ENCODE peak calls at places on chromosomes 5 and 9, in five cellular contexts. L is H1, C is IMR-90, M is gastrocnemius medialis, H is A549. Y is an unnamed sample.

GRCh38 chr5:116908537-116908936 is 333.9 kb upstream of the SEMA6A start:
- DNase-seq in M (no peak), H (no peak), L (no peak), C (no peak), Y (no peak)

GRCh38 chr5:72170101-72170500 is 62.8 kb downstream of the MAP1B start:
- DNase-seq in H (no peak), L (no peak), M (no peak), C (no peak), Y (no peak)

GRCh38 chr5:117833666-117834065 is 1154.7 kb downstream of the DTWD2 start:
- DNase-seq in H (no peak), M (no peak), L (no peak), C (no peak), Y (no peak)

GRCh38 chr5:5675511-5675910 is 253.0 kb downstream of the ICE1 start:
- DNase-seq in L (no peak), C (no peak), H (no peak), M (no peak), Y (peak)

GRCh38 chr5:128237504-128237903 is 153.9 kb downstream of the SLC12A2 start:
- DNase-seq in M (no peak), C (peak), H (no peak), L (no peak), Y (no peak)

GRCh38 chr9:136372561-136373299 is 739 bp downstream of the CARD9 start:
- DNase-seq in H (peak), C (peak), M (peak), L (no peak), Y (no peak)

GRCh38 chr9:112380102-112380581 is at the start of gene HSDL2:
- DNase-seq in H (no peak), M (peak), C (peak), L (no peak), Y (peak)

GRCh38 chr5:98514106-98514665 is 259.3 kb upstream of the RGMB start:
- DNase-seq in M (no peak), L (no peak), C (no peak), H (no peak), Y (no peak)

GRCh38 chr9:97362777-97363545 is 48.9 kb upstream of the TDRD7 start:
- DNase-seq in L (no peak), C (no peak), M (no peak), H (no peak), Y (no peak)

GRCh38 chr9:125889122-125889523 is 141.9 kb downstream of the PBX3 start:
- DNase-seq in C (peak), H (no peak), L (no peak), M (no peak), Y (no peak)

GRCh38 chr9:2602704-2603116 is 18.9 kb upstream of the VLDLR start:
- DNase-seq in C (peak), H (peak), L (no peak), M (no peak), Y (no peak)

GRCh38 chr5:98268162-98268860 is 505.2 kb upstream of the RGMB start:
- DNase-seq in C (no peak), L (no peak), M (no peak), H (no peak), Y (no peak)

GRCh38 chr9:83060557-83060956 is 2.4 kb downstream of the RASEF start:
- DNase-seq in M (no peak), L (no peak), H (peak), C (no peak), Y (no peak)

GRCh38 chr9:98425079-98425478 is 169.6 kb upstream of the TBC1D2 start:
- DNase-seq in L (no peak), C (no peak), M (no peak), H (no peak), Y (no peak)

GRCh38 chr9:120689860-120690259 is 24.4 kb downstream of the MEGF9 start:
- DNase-seq in H (no peak), L (no peak), M (no peak), C (peak), Y (no peak)

GRCh38 chr5:94793816-94794198 is 175.3 kb downstream of the SLF1 start:
- DNase-seq in C (peak), L (no peak), H (no peak), M (no peak), Y (no peak)

GRCh38 chr5:52994266-52994665 is 5.1 kb downstream of the ITGA2 start:
- DNase-seq in L (no peak), M (no peak), H (no peak), C (peak), Y (no peak)

GRCh38 chr5:146192571-146193043 is 10.2 kb upstream of the LARS1 start:
- DNase-seq in M (no peak), L (no peak), H (no peak), C (no peak), Y (no peak)

GRCh38 chr5:73450672-73451217 is 2.2 kb upstream of the FOXD1 start:
- DNase-seq in C (peak), M (no peak), L (peak), H (peak), Y (no peak)

GRCh38 chr9:105572455-105572854 is 14.5 kb downstream of the FKTN start:
- DNase-seq in M (no peak), L (no peak), C (no peak), H (no peak), Y (no peak)

GRCh38 chr5:172383231-172383802 is 71.0 kb downstream of the SH3PXD2B start:
- DNase-seq in L (no peak), M (no peak), H (peak), C (peak), Y (no peak)

GRCh38 chr5:891117-891836 is 1.3 kb downstream of the BRD9 start:
- DNase-seq in L (no peak), C (no peak), H (peak), M (no peak), Y (no peak)

GRCh38 chr5:892390-893136 is at the start of the genes BRD9 and TRIP13:
- DNase-seq in C (peak), H (peak), M (peak), L (peak), Y (no peak)

GRCh38 chr5:891837-892389 is 688 bp downstream of the BRD9 start:
- DNase-seq in C (peak), L (no peak), M (no peak), H (no peak), Y (no peak)

GRCh38 chr5:893137-893506 is 438 bp downstream of the TRIP13 start:
- DNase-seq in L (no peak), H (no peak), C (no peak), M (no peak), Y (no peak)

GRCh38 chr5:893711-894110 is 1.0 kb downstream of the TRIP13 start:
- DNase-seq in C (no peak), L (no peak), H (no peak), M (no peak), Y (no peak)
- TF ChIP-seq POLR2A in C (no peak), L (no peak), H (no peak), M (no peak), Y (no peak)

DNA sequence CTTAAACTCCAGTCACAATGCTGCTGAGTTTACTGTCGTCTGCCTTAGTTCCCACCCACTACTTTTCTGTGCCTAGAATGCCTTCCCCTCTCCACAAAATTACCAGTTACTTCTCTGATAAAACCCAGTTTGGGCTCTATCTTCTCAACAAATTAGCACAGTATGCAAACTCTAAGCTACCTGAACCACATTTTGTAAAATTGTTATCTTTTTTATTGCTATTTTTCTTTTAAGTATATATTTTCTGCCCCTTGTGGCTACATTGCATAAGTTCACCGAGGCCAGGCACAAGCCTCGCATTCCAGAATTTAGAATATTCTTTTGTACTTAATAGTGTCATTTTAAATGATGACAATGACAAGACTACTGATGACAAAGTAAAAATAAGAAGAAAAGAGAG is 60.0 kb downstream of the POU5F2 start:
- DNase-seq in M (no peak), C (no peak), H (no peak), L (no peak), Y (no peak)
- TF ChIP-seq CTCF in M (no peak), C (peak), H (no peak), L (no peak), Y (peak)

GRCh38 chr5:125189451-125190051 is 443.1 kb upstream of the ZNF608 start:
- DNase-seq in M (no peak), H (no peak), C (peak), L (no peak), Y (no peak)
- TF ChIP-seq POLR2A in M (no peak), H (no peak), C (no peak), L (no peak), Y (no peak)

GRCh38 chr5:10235350-10235749 is 14.3 kb downstream of the ATPSCKMT start:
- DNase-seq in H (peak), C (peak), M (no peak), L (no peak), Y (no peak)

GRCh38 chr5:10232386-10232785 is 17.3 kb downstream of the ATPSCKMT start:
- DNase-seq in C (no peak), H (no peak), M (no peak), L (no peak), Y (no peak)

GRCh38 chr5:10233011-10233410 is 16.7 kb downstream of the ATPSCKMT start:
- DNase-seq in M (no peak), C (no peak), L (no peak), H (no peak), Y (no peak)

GRCh38 chr5:10229306-10230048 is 20.2 kb downstream of the ATPSCKMT start:
- DNase-seq in M (no peak), L (no peak), H (no peak), C (peak), Y (no peak)

DNA sequence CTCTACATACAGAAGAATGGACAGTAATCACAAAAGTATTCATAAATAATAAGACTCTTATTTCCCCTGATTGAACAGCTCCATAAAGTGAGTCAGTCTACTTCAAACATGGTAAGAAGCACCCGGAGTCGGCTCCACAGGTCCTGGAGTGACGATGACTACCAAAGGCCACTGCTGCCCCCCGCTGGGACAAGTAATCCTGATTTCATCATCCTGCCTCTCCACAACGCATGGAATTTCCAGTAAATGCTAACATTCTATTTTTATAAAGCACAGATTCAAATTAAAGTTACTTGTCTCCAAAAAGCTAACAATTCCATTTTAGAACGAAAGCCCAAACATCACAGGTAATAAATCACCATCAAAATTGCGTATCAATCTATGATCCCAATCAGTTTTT is 16.2 kb downstream of the ATPSCKMT start:
- DNase-seq in H (peak), M (no peak), C (peak), L (no peak), Y (no peak)
- TF ChIP-seq CTCF in H (peak), M (no peak), C (peak), L (peak), Y (no peak)

DNA sequence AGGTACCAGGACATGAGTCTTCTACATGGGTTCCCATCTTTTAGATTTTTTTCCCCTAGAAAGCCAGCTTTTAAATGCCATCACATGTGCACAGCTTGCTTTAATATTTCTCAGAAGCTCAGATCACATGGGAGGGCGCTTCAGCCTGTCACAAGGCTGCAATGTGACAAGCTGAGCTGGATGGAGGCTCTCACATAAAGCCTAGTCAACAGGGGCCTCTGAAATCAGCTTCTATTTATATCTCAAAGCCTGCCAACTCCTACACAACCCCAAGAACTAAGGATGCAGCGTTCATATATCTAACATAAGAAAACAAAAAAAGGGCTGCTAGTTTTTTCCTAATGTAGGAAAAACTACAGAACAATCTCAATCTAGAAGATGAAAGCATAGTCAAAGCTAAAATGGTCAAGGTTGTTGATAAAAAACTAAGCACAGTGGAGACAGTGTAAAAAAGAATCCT is 2.3 kb downstream of the ZFAND5 start:
- DNase-seq in H (peak), C (peak), L (no peak), M (peak), Y (no peak)
- TF ChIP-seq POLR2A in H (no peak), C (no peak), L (no peak), M (peak), Y (peak)

DNA sequence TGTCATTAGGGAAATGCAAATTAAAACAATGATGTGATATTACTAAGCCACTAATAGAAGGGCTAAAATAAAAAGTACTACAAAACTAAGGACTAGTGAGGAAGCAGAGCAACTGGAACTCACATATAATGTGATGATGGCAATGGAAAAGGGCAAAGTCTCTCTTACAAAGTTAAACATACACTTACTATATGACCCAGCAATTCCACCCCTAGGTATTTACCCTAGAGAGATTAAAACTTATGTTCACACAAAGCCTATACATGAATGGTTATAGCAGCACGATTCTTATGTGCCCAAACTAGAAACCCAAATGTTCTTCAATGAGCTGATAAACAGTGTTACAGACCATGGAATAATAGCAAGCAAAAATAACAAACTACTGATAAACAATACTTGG is 643.7 kb downstream of the TLE1 start:
- DNase-seq in L (no peak), M (no peak), H (no peak), C (no peak), Y (no peak)
- TF ChIP-seq CTCF in L (no peak), M (no peak), H (no peak), C (no peak), Y (no peak)

GRCh38 chr5:76099756-76100155 is 16.6 kb downstream of the SV2C start:
- DNase-seq in C (no peak), H (no peak), L (no peak), M (no peak), Y (no peak)
- TF ChIP-seq POLR2A in C (no peak), H (no peak), L (no peak), M (no peak), Y (no peak)

GRCh38 chr5:31232273-31232888 is 38.9 kb downstream of the CDH6 start:
- DNase-seq in H (peak), L (no peak), M (no peak), C (peak), Y (no peak)
- TF ChIP-seq CTCF in H (peak), L (no peak), M (no peak), C (peak), Y (peak)

GRCh38 chr9:137429974-137430722 is 7.0 kb downstream of the NOXA1 start:
- DNase-seq in H (no peak), M (no peak), L (peak), C (no peak), Y (no peak)
- TF ChIP-seq POLR2A in H (no peak), M (no peak), L (no peak), C (no peak), Y (no peak)